ENCODE peak calls at places on chromosomes 6 and 20, in seven cellular contexts. A, C, R, F, M, O and N are unnamed samples.

GRCh38 chr6:157563611-157564284 is 182.8 kb downstream of the ZDHHC14 start:
- DNase-seq in A (no peak), C (no peak), R (no peak), F (peak), M (no peak), O (no peak), N (no peak)

GRCh38 chr6:82068721-82069120 is 178.8 kb downstream of the IBTK start:
- DNase-seq in A (no peak), C (no peak), R (no peak), F (no peak), M (no peak), O (no peak), N (no peak)

GRCh38 chr6:105560611-105561066 is 157.8 kb upstream of the PREP start:
- DNase-seq in A (no peak), C (no peak), R (no peak), F (no peak), M (peak), O (no peak), N (peak)

GRCh38 chr20:31547017-31547675 is 32.9 kb downstream of the HM13 start:
- DNase-seq in A (peak), C (peak), R (peak), F (peak), M (peak), O (peak), N (peak)

GRCh38 chr20:62875419-62876355 is 14.1 kb upstream of the TCFL5 start:
- DNase-seq in A (peak), C (peak), R (peak), F (no peak), M (peak), O (peak), N (peak)

GRCh38 chr6:16355699-16356481 is 117.5 kb downstream of the GMPR start:
- DNase-seq in A (no peak), C (peak), R (peak), F (no peak), M (peak), O (peak), N (no peak)

GRCh38 chr6:33578588-33579011 is 1.5 kb downstream of the BAK1 start:
- DNase-seq in A (no peak), C (no peak), R (no peak), F (no peak), M (no peak), O (no peak), N (no peak)

GRCh38 chr6:57313009-57313408 is 4.4 kb upstream of the PRIM2 start:
- DNase-seq in A (no peak), C (no peak), R (no peak), F (no peak), M (no peak), O (no peak), N (no peak)

GRCh38 chr6:40312213-40313015 is 274.8 kb downstream of the LRFN2 start:
- DNase-seq in A (no peak), C (no peak), R (no peak), F (no peak), M (peak), O (no peak), N (peak)

GRCh38 chr6:162726997-162727346 is 594 bp downstream of the PRKN start:
- DNase-seq in A (no peak), C (peak), R (no peak), F (no peak), M (peak), O (no peak), N (no peak)

GRCh38 chr20:10047427-10047826 is 12.6 kb downstream of the ANKEF1 start:
- DNase-seq in A (peak), C (peak), R (peak), F (peak), M (peak), O (no peak), N (peak)

GRCh38 chr20:10927936-10928860 is 254.4 kb upstream of the JAG1 start:
- DNase-seq in A (no peak), C (no peak), R (no peak), F (no peak), M (peak), O (no peak), N (no peak)

GRCh38 chr6:89140347-89141159 is 5.3 kb upstream of the PM20D2 start:
- DNase-seq in A (no peak), C (no peak), R (no peak), F (no peak), M (peak), O (peak), N (peak)

GRCh38 chr6:6721606-6722005 is 133.1 kb downstream of the LY86 start:
- DNase-seq in A (no peak), C (no peak), R (no peak), F (no peak), M (no peak), O (no peak), N (no peak)

GRCh38 chr20:31849306-31849930 is 4.0 kb upstream of the FOXS1 start:
- DNase-seq in A (no peak), C (no peak), R (no peak), F (no peak), M (no peak), O (no peak), N (no peak)

GRCh38 chr20:61760321-61761112 is 305.2 kb downstream of the TAF4 start:
- DNase-seq in A (no peak), C (no peak), R (no peak), F (no peak), M (no peak), O (no peak), N (no peak)

GRCh38 chr6:136640132-136640915 is 90.1 kb upstream of the MAP7 start:
- DNase-seq in A (no peak), C (peak), R (no peak), F (no peak), M (peak), O (no peak), N (peak)

GRCh38 chr6:152124432-152125074 is 317.1 kb downstream of the ESR1 start:
- DNase-seq in A (peak), C (peak), R (no peak), F (no peak), M (peak), O (no peak), N (peak)

GRCh38 chr6:24584390-24584735 is 61.6 kb downstream of the KIAA0319 start:
- DNase-seq in A (no peak), C (peak), R (no peak), F (no peak), M (no peak), O (no peak), N (no peak)

GRCh38 chr20:25136643-25137559 is 55.0 kb upstream of the VSX1 start:
- DNase-seq in A (no peak), C (peak), R (no peak), F (no peak), M (peak), O (peak), N (peak)

GRCh38 chr6:7566617-7567173 is 23.3 kb upstream of the SNRNP48 start:
- DNase-seq in A (no peak), C (peak), R (no peak), F (no peak), M (no peak), O (no peak), N (no peak)

DNA sequence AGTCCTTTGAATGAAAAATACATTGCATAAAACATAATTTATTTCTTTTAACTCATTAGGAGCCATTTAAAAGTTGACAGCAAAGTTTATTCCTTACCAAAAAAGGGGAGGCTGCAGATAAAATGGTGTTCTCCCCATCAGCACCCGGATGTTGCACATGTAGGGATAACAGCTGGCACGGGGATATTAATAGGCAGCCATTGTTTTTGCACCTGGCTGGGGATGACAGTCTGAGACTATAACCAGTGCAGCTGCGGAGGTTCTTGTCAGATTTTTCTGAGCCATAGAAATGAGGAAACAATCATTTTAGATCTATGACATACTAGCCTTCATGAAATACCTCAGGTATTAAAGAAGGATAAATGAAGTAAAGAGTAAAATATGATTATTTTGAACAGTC is 20.1 kb upstream of the HECA start:
- DNase-seq in A (no peak), C (no peak), R (no peak), F (no peak), M (no peak), O (no peak), N (no peak)
- H3K4me2 ChIP-seq in A (no peak), C (no peak), R (no peak), F (no peak), M (no peak), O (no peak), N (no peak)

DNA sequence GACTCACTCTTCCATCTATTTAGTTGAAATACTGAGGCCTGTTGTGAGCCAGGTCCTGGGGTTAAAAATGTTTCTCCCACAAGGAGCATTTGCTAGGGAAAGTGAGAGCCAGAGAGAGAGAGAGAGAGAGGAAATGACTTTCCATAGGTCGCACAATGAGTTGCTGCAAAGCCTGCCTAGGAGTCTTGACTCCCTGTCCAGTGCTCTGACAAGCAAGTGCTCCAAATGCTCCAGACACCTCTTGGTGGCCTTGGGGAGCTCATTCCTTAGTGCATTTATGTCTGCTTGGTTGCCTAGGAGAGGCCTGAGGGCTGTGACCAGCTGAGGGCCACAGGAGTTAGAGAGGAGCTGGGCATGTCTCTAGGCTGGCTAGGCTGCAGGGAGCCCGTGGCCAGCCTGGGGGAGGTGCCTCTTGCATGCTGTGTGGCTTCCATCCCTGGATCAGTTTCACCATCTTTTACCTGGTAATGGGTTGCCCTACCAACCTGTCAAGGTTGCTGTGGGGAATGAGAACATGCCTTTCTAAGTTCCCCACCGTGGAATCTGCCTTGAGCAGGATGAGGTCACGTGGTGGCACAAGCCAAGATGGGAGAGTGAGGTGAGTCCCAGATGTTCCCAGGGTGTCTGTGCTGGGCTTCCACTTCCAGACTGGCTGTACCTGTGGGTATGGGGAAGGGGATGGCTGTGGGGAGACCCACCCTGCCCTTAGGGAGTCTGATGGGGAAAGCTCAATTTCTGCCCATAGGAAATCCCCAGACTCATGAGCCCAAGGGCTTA is 105.0 kb downstream of the VEGFA start:
- DNase-seq in A (no peak), C (no peak), R (no peak), F (no peak), M (no peak), O (no peak), N (no peak)
- H3K4ac ChIP-seq in A (no peak), C (no peak), R (no peak), F (no peak), M (no peak), O (no peak), N (no peak)

DNA sequence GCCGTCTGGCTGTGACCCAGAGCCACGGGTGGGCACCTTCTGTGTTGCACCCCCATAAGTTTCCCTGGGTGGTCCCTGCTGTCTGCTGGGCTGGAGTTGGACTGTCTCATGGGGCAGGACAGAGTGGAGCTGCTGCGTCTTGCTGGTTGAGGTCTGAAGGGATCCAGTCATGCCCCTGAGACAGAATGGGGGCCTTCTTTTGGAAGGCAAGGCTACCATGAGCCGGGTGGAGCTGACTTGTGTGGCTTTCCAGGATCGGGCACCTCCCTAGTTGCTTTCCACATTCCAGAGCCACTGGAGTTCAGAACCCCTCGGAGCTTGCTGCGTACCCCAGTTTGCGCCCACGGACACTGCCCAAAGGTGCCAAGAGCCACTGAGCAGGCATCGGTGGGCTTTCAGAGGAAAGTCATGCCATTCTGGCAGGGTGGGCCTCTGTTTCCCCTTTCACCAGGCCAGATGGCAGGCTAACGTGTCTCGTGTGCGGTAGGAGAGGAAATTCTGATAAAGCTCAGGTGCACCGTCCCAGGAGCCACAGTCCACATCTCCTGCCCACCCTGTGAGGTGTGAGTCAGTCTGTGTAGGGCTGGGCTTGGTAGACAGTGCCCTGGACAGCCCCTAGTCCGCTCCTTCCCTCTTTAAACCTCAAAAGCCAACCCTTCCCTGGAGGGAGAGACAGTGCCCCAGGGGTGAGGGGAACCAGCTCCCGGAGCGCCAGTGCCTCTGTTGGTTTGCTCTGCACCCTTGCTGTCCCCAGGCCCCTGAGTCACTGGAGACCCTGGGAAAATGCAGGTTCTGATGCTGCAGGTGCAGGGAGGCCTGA is 125.3 kb downstream of the SYCP2 start:
- DNase-seq in A (no peak), C (no peak), R (peak), F (no peak), M (no peak), O (no peak), N (no peak)
- H2BK120ac ChIP-seq in A (peak), C (no peak), R (no peak), F (no peak), M (no peak), O (no peak), N (no peak)

DNA sequence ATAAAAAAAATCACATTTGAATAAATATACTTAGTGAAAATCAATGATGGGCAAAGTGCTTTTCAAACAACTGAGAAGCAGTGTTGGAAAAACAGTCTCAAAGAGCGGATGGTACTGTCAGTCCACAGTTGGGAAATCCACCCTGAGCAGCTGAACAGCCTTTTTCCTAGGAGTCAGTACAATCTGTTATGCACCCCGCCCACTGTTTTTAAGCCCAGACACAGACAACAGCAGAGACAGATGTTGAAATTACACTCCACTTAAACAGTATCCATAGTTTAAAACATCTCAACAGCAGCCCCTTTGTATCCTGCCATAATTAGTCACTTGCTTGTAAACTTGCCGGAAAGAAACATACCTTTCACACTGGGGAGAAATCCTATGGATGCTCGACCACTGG is 372 bp downstream of the KIAA0408 start:
- DNase-seq in A (no peak), C (no peak), R (no peak), F (no peak), M (peak), O (no peak), N (peak)
- H3K4me2 ChIP-seq in A (no peak), C (no peak), R (no peak), F (no peak), M (no peak), O (peak), N (peak)

GRCh38 chr6:53313784-53314382 is 34.9 kb downstream of the ELOVL5 start:
- DNase-seq in A (no peak), C (no peak), R (no peak), F (no peak), M (peak), O (no peak), N (peak)
- H3K4ac ChIP-seq in A (no peak), C (no peak), R (no peak), F (no peak), M (no peak), O (no peak), N (no peak)

GRCh38 chr6:26189905-26190304 is 102.7 kb downstream of the HFE start:
- DNase-seq in A (no peak), C (no peak), R (no peak), F (no peak), M (no peak), O (no peak), N (no peak)
- H2BK120ac ChIP-seq in A (no peak), C (no peak), R (no peak), F (peak), M (no peak), O (no peak), N (peak)

DNA sequence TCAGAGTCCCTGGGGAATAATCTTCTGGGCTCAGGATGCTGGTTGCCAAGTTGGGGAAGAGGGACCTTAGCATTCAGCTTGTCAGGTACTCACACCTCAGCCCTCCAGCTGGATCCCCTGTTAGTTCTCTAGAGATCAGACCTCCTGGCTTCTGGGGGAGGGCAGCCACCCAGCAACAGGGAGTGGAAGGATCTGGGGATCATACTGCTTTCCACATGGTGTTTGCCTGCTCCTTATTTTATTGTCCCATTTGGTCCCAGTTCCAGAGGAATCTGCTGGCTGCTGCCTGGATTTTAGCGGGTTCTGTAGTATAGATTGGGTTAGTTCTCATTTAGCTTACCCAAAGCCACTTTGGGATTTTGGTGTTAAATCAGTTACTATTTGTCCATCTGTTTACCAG is 29.3 kb downstream of the KAT14 start:
- DNase-seq in A (no peak), C (peak), R (no peak), F (no peak), M (no peak), O (no peak), N (no peak)
- H3K4me2 ChIP-seq in A (no peak), C (no peak), R (no peak), F (no peak), M (no peak), O (no peak), N (no peak)

DNA sequence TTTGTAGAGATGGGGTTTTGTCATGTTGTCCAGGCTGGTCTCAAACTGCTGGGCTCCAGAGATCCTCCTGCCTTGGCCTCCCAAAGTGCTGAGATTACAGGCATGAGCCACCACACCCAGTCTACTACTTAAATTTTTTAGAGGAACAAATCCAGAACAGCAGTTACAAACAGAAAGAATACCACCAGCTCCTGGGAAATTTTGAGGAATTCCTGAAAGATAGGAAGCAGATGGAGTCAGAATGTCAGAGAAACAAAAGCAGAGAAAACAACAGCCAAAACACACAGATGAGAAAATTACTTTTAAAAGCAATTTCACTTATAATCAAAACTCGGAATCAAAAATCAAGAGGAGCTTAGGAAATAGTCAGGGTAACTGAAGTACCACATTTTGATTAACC is 543.3 kb upstream of the MARCKS start:
- DNase-seq in A (no peak), C (no peak), R (no peak), F (no peak), M (no peak), O (no peak), N (no peak)
- H3K4ac ChIP-seq in A (no peak), C (no peak), R (no peak), F (no peak), M (no peak), O (no peak), N (no peak)

GRCh38 chr6:96086745-96087144 is 71.0 kb downstream of the FUT9 start:
- DNase-seq in A (no peak), C (no peak), R (no peak), F (no peak), M (no peak), O (no peak), N (no peak)
- H2BK120ac ChIP-seq in A (no peak), C (no peak), R (no peak), F (no peak), M (no peak), O (no peak), N (no peak)

GRCh38 chr20:57737349-57737748 is 27.5 kb upstream of the PMEPA1 start:
- DNase-seq in A (no peak), C (no peak), R (no peak), F (no peak), M (no peak), O (no peak), N (no peak)
- H3K4me2 ChIP-seq in A (no peak), C (no peak), R (no peak), F (no peak), M (no peak), O (no peak), N (no peak)